ENCODE peak calls at places on chromosomes 5 and 9, in ten cellular contexts. K is fibroblast of mammary gland, H is AG09319, B is GM06990, F is heart right ventricle, N is RWPE2, X is endothelial cell, O is AG09309, U is fibroblast of pulmonary artery, W is neural crest cell. R is an unnamed sample.

GRCh38 chr9:137269231-137269772 is 8.2 kb upstream of the TOR4A start:
- DNase-seq in K (no peak), H (no peak), B (peak; percentile 37), F (peak; percentile 62), N (peak; percentile 39), X (no peak), O (no peak), U (no peak), W (no peak), R (no peak)

GRCh38 chr9:92762781-92763708 is 1.6 kb downstream of the BICD2 start:
- DNase-seq in K (no peak), H (no peak), B (no peak), F (no peak), N (no peak), X (no peak), O (no peak), U (no peak), W (no peak), R (no peak)

GRCh38 chr5:998276-998974 is 10.2 kb upstream of the NKD2 start:
- DNase-seq in K (no peak), H (no peak), B (no peak), F (peak; percentile 9), N (peak; percentile 47), X (no peak), O (no peak), U (no peak), W (no peak), R (no peak)

GRCh38 chr5:8829322-8830029 is 716.4 kb downstream of the SEMA5A start:
- DNase-seq in K (peak; percentile 99), H (peak; percentile 85), B (no peak), F (no peak), N (peak; percentile 91), X (no peak), O (peak; percentile 87), U (peak; percentile 99), W (no peak), R (no peak)

GRCh38 chr9:113594484-113595299 is 131.2 kb downstream of the RGS3 start:
- DNase-seq in K (no peak), H (no peak), B (no peak), F (no peak), N (no peak), X (no peak), O (no peak), U (no peak), W (no peak), R (no peak)

GRCh38 chr9:84860423-84861115 is 191.0 kb downstream of the NTRK2 start:
- DNase-seq in K (peak; percentile 16), H (no peak), B (no peak), F (no peak), N (no peak), X (no peak), O (no peak), U (no peak), W (no peak), R (no peak)

GRCh38 chr5:56601641-56602071 is 213.7 kb upstream of the MAP3K1 start:
- DNase-seq in K (no peak), H (no peak), B (no peak), F (no peak), N (no peak), X (no peak), O (no peak), U (no peak), W (no peak), R (no peak)

GRCh38 chr5:15440434-15440833 is 59.5 kb upstream of the FBXL7 start:
- DNase-seq in K (no peak), H (no peak), B (no peak), F (no peak), N (no peak), X (no peak), O (no peak), U (peak; percentile 36), W (no peak), R (no peak)

GRCh38 chr9:115604831-115605483 is 487.0 kb upstream of the TNC start:
- DNase-seq in K (peak; percentile 99), H (peak; percentile 70), B (no peak), F (no peak), N (no peak), X (no peak), O (peak; percentile 92), U (peak; percentile 85), W (no peak), R (no peak)

GRCh38 chr9:116377179-116377790 is 223.7 kb downstream of the PAPPA start:
- DNase-seq in K (peak; percentile 88), H (no peak), B (no peak), F (no peak), N (no peak), X (no peak), O (no peak), U (peak; percentile 72), W (no peak), R (no peak)

GRCh38 chr9:129834489-129835127 is 467 bp downstream of the C9orf78 start:
- DNase-seq in K (no peak), H (no peak), B (no peak), F (no peak), N (no peak), X (no peak), O (no peak), U (no peak), W (no peak), R (no peak)

GRCh38 chr5:151892393-151892792 is 32.3 kb downstream of the GLRA1 start:
- DNase-seq in K (no peak), H (no peak), B (no peak), F (no peak), N (no peak), X (no peak), O (no peak), U (no peak), W (no peak), R (no peak)

GRCh38 chr5:151889614-151890013 is 35.0 kb downstream of the GLRA1 start:
- DNase-seq in K (no peak), H (no peak), B (no peak), F (no peak), N (no peak), X (no peak), O (no peak), U (no peak), W (no peak), R (no peak)

GRCh38 chr5:151886741-151887261 is 37.9 kb downstream of the GLRA1 start:
- DNase-seq in K (peak; percentile 7), H (no peak), B (no peak), F (no peak), N (no peak), X (no peak), O (no peak), U (no peak), W (no peak), R (no peak)

GRCh38 chr5:151885138-151885908 is 39.3 kb downstream of the GLRA1 start:
- DNase-seq in K (no peak), H (no peak), B (no peak), F (no peak), N (no peak), X (no peak), O (no peak), U (no peak), W (no peak), R (no peak)

GRCh38 chr5:151890299-151890698 is 34.4 kb downstream of the GLRA1 start:
- DNase-seq in K (no peak), H (no peak), B (no peak), F (no peak), N (no peak), X (no peak), O (no peak), U (no peak), W (no peak), R (no peak)
- TF ChIP-seq CTCF in K (no peak), H (no peak), B (no peak), F (no peak), N (no peak), X (no peak), O (no peak), U (no peak), W (peak; percentile 21), R (peak; percentile 13)

GRCh38 chr5:150137168-150137957 is 18.3 kb downstream of the PDGFRB start:
- DNase-seq in K (no peak), H (no peak), B (no peak), F (peak; percentile 24), N (no peak), X (peak; percentile 57), O (no peak), U (peak; percentile 81), W (no peak), R (peak; percentile 40)
- TF ChIP-seq CTCF in K (no peak), H (no peak), B (no peak), F (no peak), N (no peak), X (no peak), O (no peak), U (no peak), W (no peak), R (no peak)

DNA sequence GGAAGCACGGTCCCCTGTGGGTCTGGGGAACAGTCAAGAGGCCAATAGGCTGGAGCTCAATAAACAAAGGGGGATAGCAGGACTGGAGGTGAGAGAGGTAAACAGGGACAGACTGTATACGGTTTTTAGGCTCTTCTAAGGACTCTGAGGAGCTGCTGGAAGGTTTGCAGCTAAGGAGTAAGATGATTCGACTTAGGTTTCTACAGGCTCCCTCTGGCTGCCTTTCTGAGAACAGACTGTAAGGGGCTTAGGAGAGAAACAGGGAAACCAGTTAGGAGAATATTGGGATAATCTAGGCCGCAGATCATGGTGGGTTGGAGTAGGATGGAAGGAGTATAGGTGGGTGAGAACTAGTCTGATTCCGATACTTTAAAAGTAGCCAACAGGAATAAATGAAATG is 10.4 kb downstream of the CDK5RAP2 start:
- DNase-seq in K (no peak), H (no peak), B (no peak), F (no peak), N (no peak), X (no peak), O (no peak), U (no peak), W (no peak), R (no peak)
- TF ChIP-seq CTCF in K (no peak), H (peak; percentile 42), B (no peak), F (no peak), N (no peak), X (no peak), O (peak; percentile 19), U (no peak), W (no peak), R (no peak)

GRCh38 chr5:95822038-95822407 is 503 bp downstream of the GLRX start:
- DNase-seq in K (peak; percentile 63), H (no peak), B (peak; percentile 48), F (peak; percentile 67), N (no peak), X (peak; percentile 41), O (no peak), U (peak; percentile 77), W (no peak), R (peak; percentile 73)

GRCh38 chr5:95822408-95823240 is at the start of gene GLRX:
- DNase-seq in K (peak; percentile 96), H (peak; percentile 56), B (peak; percentile 59), F (peak; percentile 50), N (peak; percentile 83), X (peak; percentile 39), O (peak; percentile 89), U (peak; percentile 90), W (peak; percentile 38), R (peak; percentile 84)

GRCh38 chr5:95824747-95825146 is 2.2 kb upstream of the GLRX start:
- DNase-seq in K (no peak), H (no peak), B (no peak), F (no peak), N (no peak), X (no peak), O (no peak), U (no peak), W (no peak), R (no peak)

GRCh38 chr5:95823241-95823737 is 763 bp upstream of the GLRX start:
- DNase-seq in K (no peak), H (no peak), B (no peak), F (no peak), N (no peak), X (no peak), O (no peak), U (no peak), W (no peak), R (no peak)

GRCh38 chr5:95823738-95824609 is 1.4 kb upstream of the GLRX start:
- DNase-seq in K (peak; percentile 96), H (peak; percentile 80), B (peak; percentile 50), F (peak; percentile 53), N (peak; percentile 86), X (peak; percentile 30), O (peak; percentile 91), U (peak; percentile 96), W (no peak), R (peak; percentile 84)
- TF ChIP-seq CTCF in K (no peak), H (peak; percentile 7), B (no peak), F (no peak), N (no peak), X (no peak), O (peak; percentile 18), U (peak; percentile 22), W (no peak), R (no peak)

R was measured in A673.